ENCODE peak calls at places on chromosomes 11 and 22, in six cellular contexts. R, M, Q, G, V and I are unnamed samples.

GRCh38 chr11:27912916-27913315 is 195.0 kb downstream of the KIF18A start:
- DNase-seq in Q (no peak), M (no peak), R (no peak), G (no peak), V (no peak), I (no peak)

GRCh38 chr11:78319453-78319955 is 98.1 kb downstream of the GAB2 start:
- DNase-seq in V (no peak), G (peak; percentile 23), R (no peak), M (no peak), Q (peak; percentile 8), I (no peak)

GRCh38 chr11:47724041-47724729 is 9.0 kb upstream of the AGBL2 start:
- DNase-seq in Q (peak; percentile 32), G (peak; percentile 79), V (no peak), R (no peak), M (no peak), I (no peak)

GRCh38 chr11:133531450-133531849 is 851 bp downstream of the OPCML start:
- DNase-seq in G (no peak), R (no peak), M (no peak), Q (no peak), V (no peak), I (no peak)

GRCh38 chr11:112795896-112796686 is 165.1 kb upstream of the NCAM1 start:
- DNase-seq in V (peak; percentile 69), Q (no peak), M (no peak), R (no peak), G (no peak), I (no peak)

GRCh38 chr11:130671801-130672700 is 223.6 kb downstream of the ADAMTS15 start:
- DNase-seq in M (no peak), G (peak; percentile 96), Q (peak; percentile 61), V (peak; percentile 41), R (no peak), I (no peak)

GRCh38 chr22:37198290-37199102 is 10.4 kb upstream of the C1QTNF6 start:
- DNase-seq in R (peak; percentile 90), V (peak; percentile 95), G (peak; percentile 80), M (peak; percentile 85), Q (peak; percentile 81), I (peak; percentile 88)

GRCh38 chr11:2995893-2996554 is 3.9 kb upstream of the NAP1L4 start:
- DNase-seq in M (no peak), R (peak; percentile 14), Q (no peak), V (no peak), G (no peak), I (no peak)

GRCh38 chr11:108754901-108755625 is 90.2 kb downstream of the DDX10 start:
- DNase-seq in V (no peak), R (no peak), M (no peak), G (peak; percentile 65), Q (peak; percentile 29), I (no peak)

GRCh38 chr11:35998651-35999050 is 54.8 kb downstream of the LDLRAD3 start:
- DNase-seq in M (no peak), R (no peak), G (no peak), Q (no peak), V (peak; percentile 25), I (no peak)

GRCh38 chr11:102026975-102027374 is 20.3 kb upstream of the CFAP300 start:
- DNase-seq in M (no peak), V (no peak), Q (no peak), R (no peak), G (no peak), I (no peak)

GRCh38 chr22:35863432-35863831 is 145.8 kb downstream of the APOL5 start:
- DNase-seq in G (no peak), V (no peak), R (no peak), Q (no peak), M (no peak), I (no peak)

GRCh38 chr22:41722496-41722895 is 23.2 kb downstream of the MEI1 start:
- DNase-seq in Q (peak; percentile 3), G (no peak), V (no peak), M (no peak), R (no peak), I (no peak)

GRCh38 chr11:30346068-30346688 is 23.3 kb downstream of the ARL14EP start:
- DNase-seq in Q (peak; percentile 64), G (peak; percentile 74), M (no peak), R (peak; percentile 27), V (peak; percentile 21), I (peak; percentile 24)